ENCODE peak calls at places on chromosomes 2 and 18, in six cellular contexts. D is HepG2, Q is H1, E is K562, X is suprapubic skin, H is stomach. A is an unnamed sample.

GRCh38 chr2:218396688-218397501 is 2.8 kb upstream of the CTDSP1 start:
- DNase-seq in D (peak; percentile 62), Q (peak; percentile 76), E (peak; percentile 21), X (peak; percentile 93), H (peak; percentile 78), A (no peak)

GRCh38 chr2:24613154-24613814 is 122.2 kb downstream of the NCOA1 start:
- DNase-seq in D (peak; percentile 54), Q (peak; percentile 61), E (peak; percentile 50), X (no peak), H (no peak), A (no peak)

GRCh38 chr2:182904844-182905243 is 38.4 kb upstream of the FRZB start:
- DNase-seq in D (no peak), Q (no peak), E (no peak), X (no peak), H (no peak), A (no peak)

GRCh38 chr2:28633739-28634138 is 117.9 kb upstream of the PPP1CB start:
- DNase-seq in D (peak; percentile 65), Q (no peak), E (no peak), X (no peak), H (no peak), A (no peak)

GRCh38 chr2:94996401-94997100 is 29.0 kb upstream of the MAL start:
- DNase-seq in D (no peak), Q (no peak), E (no peak), X (peak; percentile 9), H (no peak), A (peak; percentile 30)

GRCh38 chr2:111702809-111703196 is 181.2 kb downstream of the ANAPC1 start:
- DNase-seq in D (no peak), Q (no peak), E (no peak), X (no peak), H (no peak), A (no peak)

GRCh38 chr2:171327043-171327496 is 106.7 kb downstream of the METTL8 start:
- DNase-seq in D (no peak), Q (peak; percentile 43), E (no peak), X (no peak), H (no peak), A (peak; percentile 59)

GRCh38 chr2:86314125-86314524 is 23.3 kb downstream of the REEP1 start:
- DNase-seq in D (no peak), Q (no peak), E (no peak), X (no peak), H (peak; percentile 5), A (no peak)

GRCh38 chr18:10898417-10898974 is 250.9 kb downstream of the PIEZO2 start:
- DNase-seq in D (no peak), Q (no peak), E (no peak), X (no peak), H (no peak), A (no peak)

GRCh38 chr2:174341995-174342571 is 7.3 kb downstream of the SP9 start:
- DNase-seq in D (no peak), Q (peak; percentile 63), E (no peak), X (no peak), H (no peak), A (no peak)

GRCh38 chr2:62660582-62661262 is 44.8 kb upstream of the EHBP1 start:
- DNase-seq in D (no peak), Q (no peak), E (no peak), X (no peak), H (no peak), A (no peak)

GRCh38 chr2:207135340-207135739 is 30.4 kb downstream of the KLF7 start:
- DNase-seq in D (no peak), Q (no peak), E (no peak), X (no peak), H (no peak), A (no peak)

GRCh38 chr2:75528221-75528977 is 32.3 kb downstream of the EVA1A start:
- DNase-seq in D (no peak), Q (no peak), E (no peak), X (no peak), H (no peak), A (no peak)

GRCh38 chr2:177282101-177282573 is 17.6 kb upstream of the NFE2L2 start:
- DNase-seq in D (no peak), Q (no peak), E (no peak), X (no peak), H (no peak), A (no peak)

GRCh38 chr2:186841940-186842339 is 7.0 kb downstream of the ZSWIM2 start:
- DNase-seq in D (no peak), Q (no peak), E (no peak), X (no peak), H (no peak), A (peak; percentile 73)

GRCh38 chr2:61623747-61624146 is 85.6 kb upstream of the XPO1 start:
- DNase-seq in D (no peak), Q (no peak), E (no peak), X (no peak), H (no peak), A (no peak)

GRCh38 chr2:163210430-163210918 is 371.9 kb upstream of the KCNH7 start:
- DNase-seq in D (no peak), Q (no peak), E (no peak), X (no peak), H (no peak), A (no peak)

GRCh38 chr18:32346667-32347066 is 124.0 kb downstream of the GAREM1 start:
- DNase-seq in D (no peak), Q (no peak), E (no peak), X (no peak), H (no peak), A (no peak)
- H3K27ac ChIP-seq in D (no peak overlapping the region), Q (no peak overlapping the region), E (no peak overlapping the region), X (no peak overlapping the region), H (peak overlapping the region; percentile 47), A (peak overlapping the region; percentile 14)

GRCh38 chr2:15993666-15994065 is 53.3 kb downstream of the MYCN start:
- DNase-seq in D (no peak), Q (no peak), E (no peak), X (no peak), H (no peak), A (no peak)
- H3K9me3 ChIP-seq in D (no peaks in the 10 kb centered on the region), Q (no peaks in the 10 kb centered on the region), E (no peaks in the 10 kb centered on the region), X (no peaks in the 10 kb centered on the region), H (no peaks in the 10 kb centered on the region), A (no peaks in the 10 kb centered on the region)

DNA sequence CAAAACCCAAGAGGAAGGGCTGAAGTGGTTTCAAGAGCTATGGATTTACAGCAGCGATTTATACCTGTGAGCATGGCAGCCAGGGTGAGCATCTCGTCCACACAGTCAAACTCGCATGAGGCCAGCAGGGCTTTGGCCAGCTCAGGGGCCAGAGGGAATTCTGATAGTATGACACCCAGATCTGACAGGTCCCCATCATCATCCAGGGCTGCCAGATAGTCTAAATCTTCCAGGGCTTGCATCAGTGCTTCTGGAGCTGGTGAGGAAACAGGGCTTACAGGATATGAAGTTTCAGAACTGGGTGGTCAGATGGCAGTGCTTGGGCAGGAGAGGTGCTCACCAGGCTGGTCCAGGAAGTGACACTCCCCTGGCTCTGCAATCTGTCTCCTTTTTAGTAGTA is 3.5 kb downstream of the DQX1 start:
- DNase-seq in D (no peak), Q (no peak), E (no peak), X (no peak), H (no peak), A (no peak)
- TF ChIP-seq POLR2AphosphoS5 in D (no peak), Q (no peak), E (no peak), X (no peak), H (no peak), A (no peak)

DNA sequence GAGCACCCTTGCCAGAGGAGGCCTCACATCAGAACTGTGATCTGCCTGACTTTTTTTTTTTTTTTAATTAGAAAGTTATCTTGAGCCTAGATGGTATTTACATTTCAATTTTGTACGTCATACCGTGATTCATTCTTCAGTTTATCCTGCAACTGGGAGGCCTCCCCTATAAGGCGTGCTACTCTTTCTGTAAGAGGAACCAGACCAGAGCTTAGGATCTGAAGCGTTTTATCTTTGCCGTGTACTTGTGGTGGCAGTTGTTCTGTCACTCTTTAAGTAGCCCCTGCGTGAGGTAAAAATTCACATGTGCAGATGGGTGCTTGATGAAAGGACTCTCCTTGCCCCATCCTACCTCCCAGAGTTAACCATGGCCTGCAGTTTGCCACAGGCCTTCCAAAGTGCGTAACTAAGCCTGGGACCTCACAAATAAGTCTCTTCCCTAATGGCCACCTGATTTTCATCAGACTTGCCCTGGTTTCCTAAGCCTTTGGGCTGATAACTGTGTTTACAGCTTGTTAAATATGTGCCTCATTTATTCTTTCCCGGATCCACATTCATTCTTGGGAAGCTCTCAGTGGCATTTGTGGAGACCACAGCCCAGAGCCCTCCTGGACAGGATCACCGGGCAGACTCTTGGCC is 96.0 kb downstream of the MTCL1 start:
- DNase-seq in D (no peak), Q (no peak), E (no peak), X (no peak), H (no peak), A (no peak)
- H3K27ac ChIP-seq in D (no peak overlapping the region), Q (no peak overlapping the region), E (no peak overlapping the region), X (no peak overlapping the region), H (peak overlapping the region; percentile 82), A (no peak overlapping the region)

GRCh38 chr18:77654302-77654701 is 404.7 kb downstream of the GALR1 start:
- DNase-seq in D (no peak), Q (no peak), E (no peak), X (no peak), H (no peak), A (no peak)
- H3K9me3 ChIP-seq in D (no peaks in the 10 kb centered on the region), Q (no peaks in the 10 kb centered on the region), E (no peaks in the 10 kb centered on the region), X (no peaks in the 10 kb centered on the region), H (no peaks in the 10 kb centered on the region), A (no peaks in the 10 kb centered on the region)

DNA sequence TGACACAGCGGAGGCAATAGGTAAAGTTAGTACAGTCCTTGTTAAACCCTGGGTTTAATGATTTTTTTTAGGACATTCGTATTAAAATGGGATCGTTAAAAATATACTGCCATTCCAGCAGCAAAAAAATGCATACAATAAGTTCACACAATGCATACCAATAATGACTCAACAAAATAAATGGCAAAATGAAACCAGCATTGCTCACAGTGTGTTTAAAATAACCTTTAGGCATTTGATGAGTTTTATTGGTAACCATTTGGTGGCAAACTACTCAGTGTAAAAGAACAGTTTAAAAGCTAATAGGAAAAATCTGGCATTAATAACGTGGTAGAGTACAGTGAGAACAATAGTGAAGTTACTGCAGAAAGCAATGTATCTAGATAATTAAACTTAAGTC is 539.0 kb upstream of the PIK3C3 start:
- DNase-seq in D (no peak), Q (no peak), E (no peak), X (no peak), H (no peak), A (no peak)
- TF ChIP-seq POLR2AphosphoS5 in D (no peak), Q (no peak), E (no peak), X (no peak), H (no peak), A (no peak)

DNA sequence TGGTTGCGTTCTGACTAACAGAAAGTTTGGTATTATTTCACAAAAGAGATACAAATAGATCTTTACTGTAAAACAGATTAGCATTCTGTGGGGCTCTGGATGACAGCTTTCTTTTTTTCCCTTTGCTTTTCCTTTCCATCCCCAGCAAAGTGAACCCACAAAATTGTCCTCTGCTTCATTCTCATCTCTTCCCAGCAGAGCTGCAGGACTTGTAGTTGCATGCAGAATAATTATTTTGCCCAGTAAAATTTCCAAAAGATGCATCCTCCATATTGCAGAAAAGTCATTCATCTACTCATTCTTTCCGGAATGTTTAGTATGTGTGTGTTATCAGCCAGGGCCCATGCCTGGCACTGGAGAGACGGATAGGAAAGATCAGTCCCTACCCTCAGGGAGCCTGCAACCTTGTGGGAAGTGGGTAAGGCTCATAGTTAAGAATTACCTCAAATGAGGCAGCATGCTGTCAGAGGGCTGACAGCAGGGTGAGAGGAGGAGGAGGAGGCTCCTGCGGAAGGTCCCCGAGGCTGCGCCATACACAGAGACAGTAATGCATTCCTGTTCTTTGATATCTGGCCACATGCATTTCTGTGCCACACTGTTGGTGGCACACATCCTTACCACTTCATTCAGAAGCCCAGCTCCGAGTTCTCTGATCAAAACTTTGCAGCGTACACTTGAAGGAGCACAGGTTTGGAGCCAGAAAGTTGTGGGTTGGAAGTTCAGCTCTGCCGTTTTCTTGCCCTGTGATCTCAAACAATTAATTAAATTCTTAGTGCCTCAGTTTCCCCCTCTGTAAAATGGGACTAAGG is 225.4 kb downstream of the MYCN start:
- DNase-seq in D (no peak), Q (peak; percentile 40), E (no peak), X (no peak), H (no peak), A (no peak)
- H3K27ac ChIP-seq in D (no peak overlapping the region), Q (no peak overlapping the region), E (no peak overlapping the region), X (no peak overlapping the region), H (no peak overlapping the region), A (no peak overlapping the region)

A was measured in SK-N-MC.